ENCODE peak calls at places on chromosomes 16 and 17, in eight cellular contexts. K is lower lobe of right lung, X is NB4, O is mesothelial cell of epicardium, U is sigmoid colon, C is lung, I is bronchial epithelial cell, Y is thoracic aorta. B is an unnamed sample.
A peak's percentile ranks its signal among the peaks of the same experiment; 100 is the strongest.

GRCh38 chr17:82094931-82095776 is 2.9 kb downstream of the FASN start:
- DNase-seq in K (no peak), X (peak; percentile 6), O (no peak), U (no peak), C (no peak), I (no peak), Y (no peak), B (no peak)

GRCh38 chr16:23838485-23839142 is 2.8 kb downstream of the PRKCB start:
- DNase-seq in K (no peak), X (no peak), O (no peak), U (no peak), C (no peak), I (no peak), Y (no peak), B (no peak)

GRCh38 chr17:65208753-65209152 is 71.6 kb downstream of the RGS9 start:
- DNase-seq in K (no peak), X (no peak), O (no peak), U (no peak), C (no peak), I (no peak), Y (no peak), B (no peak)

GRCh38 chr17:12522743-12523181 is 142.9 kb upstream of the MYOCD start:
- DNase-seq in K (no peak), X (no peak), O (peak; percentile 64), U (no peak), C (peak; percentile 40), I (peak; percentile 72), Y (no peak), B (no peak)

GRCh38 chr17:73498176-73498575 is 146.1 kb downstream of the SDK2 start:
- DNase-seq in K (no peak), X (no peak), O (no peak), U (no peak), C (no peak), I (no peak), Y (no peak), B (no peak)

GRCh38 chr16:87956169-87956770 is 5.0 kb downstream of the BANP start:
- DNase-seq in K (peak; percentile 62), X (peak; percentile 80), O (no peak), U (no peak), C (no peak), I (no peak), Y (no peak), B (peak; percentile 25)

GRCh38 chr17:6269474-6269873 is 165.4 kb downstream of the AIPL1 start:
- DNase-seq in K (no peak), X (peak; percentile 56), O (peak; percentile 80), U (no peak), C (no peak), I (peak; percentile 34), Y (no peak), B (peak; percentile 69)

GRCh38 chr16:78060787-78061186 is 38.4 kb downstream of the CLEC3A start:
- DNase-seq in K (no peak), X (no peak), O (no peak), U (no peak), C (no peak), I (no peak), Y (no peak), B (no peak)

GRCh38 chr17:45355087-45355486 is 38.3 kb upstream of the MAP3K14 start:
- DNase-seq in K (no peak), X (no peak), O (no peak), U (peak; percentile 13), C (no peak), I (no peak), Y (no peak), B (no peak)

GRCh38 chr16:84370723-84371552 is 2.6 kb downstream of the ATP2C2 start:
- DNase-seq in K (no peak), X (no peak), O (no peak), U (no peak), C (no peak), I (no peak), Y (no peak), B (no peak)

GRCh38 chr16:15708096-15708495 is 58.1 kb downstream of the NDE1 start:
- DNase-seq in K (no peak), X (no peak), O (no peak), U (no peak), C (no peak), I (no peak), Y (no peak), B (no peak)

GRCh38 chr16:5615868-5616642 is 518.5 kb upstream of the EEF2KMT start:
- DNase-seq in K (peak; percentile 60), X (peak; percentile 59), O (peak; percentile 74), U (peak; percentile 66), C (peak; percentile 33), I (no peak), Y (no peak), B (peak; percentile 70)

GRCh38 chr17:36867716-36868115 is 69.6 kb upstream of the LHX1 start:
- DNase-seq in K (no peak), X (no peak), O (no peak), U (no peak), C (no peak), I (no peak), Y (no peak), B (no peak)

GRCh38 chr17:36869441-36869840 is 67.8 kb upstream of the LHX1 start:
- DNase-seq in K (no peak), X (no peak), O (no peak), U (no peak), C (no peak), I (no peak), Y (no peak), B (no peak)

GRCh38 chr17:36864827-36865320 is 72.4 kb upstream of the LHX1 start:
- DNase-seq in K (no peak), X (no peak), O (no peak), U (no peak), C (no peak), I (no peak), Y (no peak), B (no peak)

GRCh38 chr17:36870618-36871002 is 66.7 kb upstream of the LHX1 start:
- DNase-seq in K (no peak), X (no peak), O (no peak), U (no peak), C (no peak), I (no peak), Y (no peak), B (no peak)

DNA sequence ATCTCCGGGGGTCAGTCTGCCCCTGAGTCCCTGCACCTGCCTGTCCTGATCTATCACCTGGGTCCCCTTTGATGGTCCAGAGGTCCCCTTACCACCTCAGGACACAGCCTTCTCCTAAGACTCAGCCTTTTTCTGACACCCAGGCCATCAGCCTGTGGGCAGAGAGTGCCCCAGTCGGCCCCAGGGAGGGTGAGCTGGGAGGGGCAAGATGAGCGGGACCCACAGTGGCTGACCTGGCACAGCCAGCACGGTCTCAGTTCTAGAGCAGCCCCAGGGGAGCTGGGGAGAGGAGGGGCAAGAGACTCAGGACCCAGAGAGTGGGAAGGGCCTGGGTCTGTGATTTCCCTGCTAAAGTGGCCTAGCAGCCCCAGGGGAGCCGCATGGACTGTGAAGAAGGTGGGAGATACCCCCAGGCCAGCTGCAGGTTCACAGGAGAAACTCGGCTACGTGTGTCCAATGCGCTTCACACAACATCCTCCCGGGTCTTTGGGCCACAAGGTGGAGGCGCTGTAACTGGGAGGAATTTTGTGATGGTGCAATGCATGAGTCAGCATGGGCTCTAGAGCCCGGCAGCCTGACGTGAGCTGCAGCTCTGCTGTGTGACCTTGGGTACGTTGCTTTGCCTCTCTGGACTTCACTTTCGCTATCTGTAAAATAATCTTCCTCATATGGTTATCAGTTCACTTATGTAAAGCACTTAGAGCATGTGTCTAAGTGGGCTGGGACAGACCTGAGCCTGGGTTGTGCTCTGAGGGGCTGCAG is 67.2 kb upstream of the LHX1 start:
- DNase-seq in K (no peak), X (peak; percentile 71), O (no peak), U (no peak), C (no peak), I (peak; percentile 58), Y (no peak), B (no peak)
- TF ChIP-seq CTCF in K (no peak), X (peak; percentile 28), O (no peak), U (no peak), C (no peak), I (peak; percentile 33), Y (no peak), B (no peak)

DNA sequence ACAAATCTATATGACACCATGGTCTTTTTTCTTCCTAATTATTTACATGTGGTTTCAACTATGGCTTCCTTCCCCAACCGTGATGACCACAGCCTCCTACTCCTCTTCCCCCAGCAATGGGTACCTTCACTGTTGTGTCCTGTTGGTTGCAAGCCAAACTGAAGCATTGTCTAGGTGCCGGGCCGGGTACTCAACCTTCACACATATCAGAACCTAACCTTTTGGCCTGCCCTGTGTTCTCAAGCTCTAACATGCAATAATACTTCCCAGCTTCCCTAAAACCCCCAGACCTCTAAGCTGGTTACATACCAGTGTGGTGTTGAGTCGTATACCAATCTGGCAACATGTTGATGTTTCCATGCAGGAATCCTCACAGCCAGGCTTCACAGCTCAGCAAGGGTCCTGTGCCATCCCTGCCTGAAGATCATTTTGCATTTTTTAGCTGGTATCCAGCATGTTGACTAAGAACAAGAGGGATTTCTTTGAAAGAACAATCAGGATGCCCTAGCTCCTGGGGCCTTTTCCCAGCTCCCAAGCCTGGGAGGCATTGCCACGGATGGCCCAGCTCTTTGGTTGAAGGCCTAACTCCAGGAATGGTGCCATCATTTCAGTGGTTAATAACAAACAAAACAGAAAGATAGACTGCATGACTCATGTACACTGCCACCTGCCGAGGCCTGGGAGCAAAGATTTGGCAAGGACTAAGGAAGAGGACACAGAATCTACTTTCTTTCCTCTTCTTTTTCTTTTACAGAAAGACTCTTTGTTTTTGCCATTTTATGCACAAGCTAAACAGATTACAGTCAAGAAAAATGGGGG is 373.7 kb upstream of the SALL1 start:
- DNase-seq in K (no peak), X (peak; percentile 7), O (no peak), U (no peak), C (no peak), I (peak; percentile 39), Y (no peak), B (no peak)
- TF ChIP-seq CTCF in K (no peak), X (no peak), O (no peak), U (no peak), C (no peak), I (peak; percentile 22), Y (no peak), B (no peak)

DNA sequence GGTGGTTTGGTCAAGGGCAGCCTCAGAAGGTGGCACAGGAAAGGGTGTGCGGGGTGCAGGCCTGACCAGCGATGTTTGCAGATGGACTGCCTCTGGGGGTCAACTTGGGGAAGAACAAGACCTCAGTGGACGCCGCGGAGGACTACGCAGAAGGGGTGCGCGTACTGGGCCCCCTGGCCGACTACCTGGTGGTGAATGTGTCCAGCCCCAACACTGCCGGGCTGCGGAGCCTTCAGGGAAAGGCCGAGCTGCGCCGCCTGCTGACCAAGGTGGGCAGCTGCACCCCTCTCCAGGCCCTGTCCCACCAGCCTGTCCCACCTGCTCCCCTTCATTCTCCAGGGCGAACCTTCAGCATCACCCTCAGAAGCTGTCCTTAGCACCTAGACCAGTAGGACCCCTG is 12.5 kb downstream of the DHODH start:
- DNase-seq in K (no peak), X (no peak), O (no peak), U (no peak), C (no peak), I (no peak), Y (no peak), B (peak; percentile 19)
- TF ChIP-seq CTCF in K (no peak), X (no peak), O (peak; percentile 41), U (no peak), C (no peak), I (peak; percentile 47), Y (no peak), B (peak; percentile 52)

DNA sequence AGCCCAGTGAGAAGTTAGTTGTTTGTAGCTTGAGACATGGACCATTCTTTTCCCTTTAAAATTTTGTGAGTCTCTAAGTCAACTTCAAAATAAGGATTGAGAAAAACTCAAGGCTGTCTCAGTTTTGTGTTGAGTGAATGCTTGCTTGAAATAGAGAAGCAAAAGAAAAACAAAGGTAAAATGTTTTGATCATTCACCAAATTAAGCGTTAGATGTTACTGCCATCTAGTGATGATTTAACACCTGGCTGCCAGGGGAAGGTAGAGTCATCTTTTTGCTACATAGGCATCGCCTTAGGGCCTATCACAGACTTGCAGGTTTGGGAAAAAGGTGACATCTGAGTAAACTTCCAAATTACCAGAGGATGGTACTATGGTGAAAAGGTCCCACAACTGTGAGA is 74.4 kb downstream of the PCTP start:
- DNase-seq in K (no peak), X (peak; percentile 20), O (no peak), U (no peak), C (no peak), I (peak; percentile 27), Y (no peak), B (no peak)
- TF ChIP-seq CTCF in K (peak; percentile 24), X (no peak), O (no peak), U (no peak), C (no peak), I (peak; percentile 24), Y (no peak), B (peak; percentile 49)